ENCODE peak calls at places on chromosomes 3 and 15, in four cellular contexts. One of them, this sample, is unnamed.

GRCh38 chr3:100994809-100995208 is 1.6 kb upstream of the ABI3BP start:
- DNase-seq in K562: no peak
- DNase-seq in HCT116: no peak
- DNase-seq in HepG2: no peak
- DNase-seq in this sample: no peak

GRCh38 chr3:156685198-156685597 is 10.8 kb downstream of the TIPARP start:
- DNase-seq in HCT116: no peak
- DNase-seq in K562: no peak
- DNase-seq in HepG2: no peak
- DNase-seq in this sample: no peak

GRCh38 chr15:48811325-48811938 is 563 bp upstream of the CEP152 start:
- DNase-seq in HCT116: no peak
- DNase-seq in K562: peak; percentile 39
- DNase-seq in HepG2: peak; percentile 4
- DNase-seq in this sample: no peak

GRCh38 chr3:192372627-192373026 is 354.7 kb downstream of the FGF12 start:
- DNase-seq in K562: no peak
- DNase-seq in HepG2: no peak
- DNase-seq in HCT116: no peak
- DNase-seq in this sample: no peak

GRCh38 chr3:18740631-18741583 is 315.8 kb upstream of the SATB1 start:
- DNase-seq in HepG2: no peak
- DNase-seq in K562: no peak
- DNase-seq in HCT116: no peak
- DNase-seq in this sample: no peak

GRCh38 chr15:93086791-93087190 is 2.2 kb downstream of the RGMA start:
- DNase-seq in K562: no peak
- DNase-seq in HepG2: no peak
- DNase-seq in HCT116: no peak
- DNase-seq in this sample: no peak

GRCh38 chr15:42118650-42119531 is 24.5 kb upstream of the PLA2G4D start:
- DNase-seq in HepG2: no peak
- DNase-seq in HCT116: no peak
- DNase-seq in K562: peak; percentile 23
- DNase-seq in this sample: no peak

GRCh38 chr15:74392402-74392876 is 25.0 kb upstream of the CYP11A1 start:
- DNase-seq in HepG2: no peak
- DNase-seq in HCT116: no peak
- DNase-seq in K562: peak; percentile 76
- DNase-seq in this sample: no peak

GRCh38 chr3:121995190-121996137 is 26.6 kb downstream of the ILDR1 start:
- DNase-seq in K562: peak; percentile 51
- DNase-seq in HCT116: peak; percentile 53
- DNase-seq in HepG2: peak; percentile 52
- DNase-seq in this sample: peak; percentile 53

GRCh38 chr15:96119734-96120133 is 210.8 kb upstream of the NR2F2 start:
- DNase-seq in HCT116: no peak
- DNase-seq in K562: peak; percentile 34
- DNase-seq in HepG2: no peak
- DNase-seq in this sample: no peak

GRCh38 chr15:75779504-75779903 is 63.7 kb upstream of the UBE2Q2 start:
- DNase-seq in K562: no peak
- DNase-seq in HepG2: no peak
- DNase-seq in HCT116: no peak
- DNase-seq in this sample: no peak

GRCh38 chr15:66803182-66803729 is 101.2 kb downstream of the SMAD6 start:
- DNase-seq in HepG2: peak; percentile 84
- DNase-seq in K562: peak; percentile 95
- DNase-seq in HCT116: peak; percentile 86
- DNase-seq in this sample: peak; percentile 56

GRCh38 chr3:141865101-141865500 is 11.3 kb upstream of the ATP1B3 start:
- DNase-seq in HepG2: no peak
- DNase-seq in HCT116: no peak
- DNase-seq in K562: no peak
- DNase-seq in this sample: no peak

GRCh38 chr3:81465510-81465909 is 295.9 kb downstream of the GBE1 start:
- DNase-seq in K562: no peak
- DNase-seq in HCT116: no peak
- DNase-seq in HepG2: no peak
- DNase-seq in this sample: no peak

GRCh38 chr3:98556164-98557130 is 24.7 kb downstream of the GPR15 start:
- DNase-seq in HCT116: peak; percentile 93
- DNase-seq in HepG2: no peak
- DNase-seq in K562: no peak
- DNase-seq in this sample: no peak

GRCh38 chr15:88802991-88803240 is 320 bp upstream of the ACAN start:
- DNase-seq in HepG2: no peak
- DNase-seq in HCT116: no peak
- DNase-seq in K562: no peak
- DNase-seq in this sample: no peak

GRCh38 chr3:99365979-99366378 is 272.4 kb upstream of the COL8A1 start:
- DNase-seq in HCT116: no peak
- DNase-seq in K562: no peak
- DNase-seq in HepG2: no peak
- DNase-seq in this sample: no peak

GRCh38 chr15:62591842-62592838 is 427.1 kb upstream of the C2CD4B start:
- DNase-seq in HepG2: peak; percentile 13
- DNase-seq in K562: no peak
- DNase-seq in HCT116: no peak
- DNase-seq in this sample: no peak

GRCh38 chr15:74264081-74264501 is 28.0 kb downstream of the CCDC33 start:
- DNase-seq in HepG2: no peak
- DNase-seq in HCT116: no peak
- DNase-seq in K562: no peak
- DNase-seq in this sample: no peak

GRCh38 chr3:53525765-53526761 is 31.7 kb downstream of the CACNA1D start:
- DNase-seq in HepG2: no peak
- DNase-seq in HCT116: no peak
- DNase-seq in K562: no peak
- DNase-seq in this sample: no peak

GRCh38 chr15:51170882-51171577 is 76.3 kb upstream of the TNFAIP8L3 start:
- DNase-seq in HCT116: no peak
- DNase-seq in HepG2: no peak
- DNase-seq in K562: no peak
- DNase-seq in this sample: no peak

GRCh38 chr3:88410259-88410658 is 260.5 kb downstream of the C3orf38 start:
- DNase-seq in HCT116: no peak
- DNase-seq in K562: no peak
- DNase-seq in HepG2: no peak
- DNase-seq in this sample: no peak

GRCh38 chr3:127050733-127051132 is 67.8 kb downstream of the PLXNA1 start:
- DNase-seq in K562: no peak
- DNase-seq in HepG2: no peak
- DNase-seq in HCT116: no peak
- DNase-seq in this sample: no peak

GRCh38 chr15:82129144-82129692 is 83.4 kb upstream of the MEX3B start:
- DNase-seq in HCT116: no peak
- DNase-seq in K562: no peak
- DNase-seq in HepG2: no peak
- DNase-seq in this sample: no peak

GRCh38 chr3:72341380-72341770 is 506.9 kb downstream of the SHQ1 start:
- DNase-seq in HCT116: no peak
- DNase-seq in HepG2: no peak
- DNase-seq in K562: no peak
- DNase-seq in this sample: no peak

GRCh38 chr3:135965129-135965505 is 411 bp upstream of the PPP2R3A start:
- DNase-seq in HCT116: no peak
- DNase-seq in HepG2: no peak
- DNase-seq in K562: no peak
- DNase-seq in this sample: no peak

GRCh38 chr15:86608461-86608860 is 528.8 kb downstream of the AGBL1 start:
- DNase-seq in K562: no peak
- DNase-seq in HepG2: no peak
- DNase-seq in HCT116: no peak
- DNase-seq in this sample: no peak

GRCh38 chr3:51734572-51734907 is 27.7 kb downstream of the GRM2 start:
- DNase-seq in HepG2: no peak
- DNase-seq in HCT116: no peak
- DNase-seq in K562: peak; percentile 6
- DNase-seq in this sample: no peak

GRCh38 chr3:32990116-32990515 is 38.7 kb downstream of the CCR4 start:
- DNase-seq in HCT116: no peak
- DNase-seq in HepG2: no peak
- DNase-seq in K562: no peak
- DNase-seq in this sample: no peak

GRCh38 chr3:188059346-188059745 is 94.6 kb upstream of the LPP start:
- DNase-seq in K562: no peak
- DNase-seq in HepG2: no peak
- DNase-seq in HCT116: no peak
- DNase-seq in this sample: no peak

GRCh38 chr3:188058569-188059184 is 95.3 kb upstream of the LPP start:
- DNase-seq in HepG2: no peak
- DNase-seq in HCT116: no peak
- DNase-seq in K562: no peak
- DNase-seq in this sample: no peak

GRCh38 chr3:188064831-188065493 is 89.0 kb upstream of the LPP start:
- DNase-seq in K562: no peak
- DNase-seq in HepG2: peak; percentile 57
- DNase-seq in HCT116: no peak
- DNase-seq in this sample: no peak

GRCh38 chr3:188060436-188060835 is 93.5 kb upstream of the LPP start:
- DNase-seq in HepG2: no peak
- DNase-seq in K562: no peak
- DNase-seq in HCT116: no peak
- DNase-seq in this sample: no peak

GRCh38 chr3:188061133-188061532 is 92.8 kb upstream of the LPP start:
- DNase-seq in HCT116: peak; percentile 37
- DNase-seq in K562: peak; percentile 3
- DNase-seq in HepG2: peak; percentile 58
- DNase-seq in this sample: no peak
- TF ChIP-seq ATF3 in HCT116: no peak
- TF ChIP-seq ATF3 in K562: no peak
- TF ChIP-seq ATF3 in HepG2: no peak
- TF ChIP-seq ATF3 in this sample: no peak

GRCh38 chr15:83654379-83655236 is 685 bp downstream of the ADAMTSL3 start:
- DNase-seq in HepG2: no peak
- DNase-seq in HCT116: no peak
- DNase-seq in K562: no peak
- DNase-seq in this sample: peak; percentile 74
- TF ChIP-seq EZH2 in HepG2: no peak
- TF ChIP-seq EZH2 in HCT116: no peak
- TF ChIP-seq EZH2 in K562: no peak
- TF ChIP-seq EZH2 in this sample: peak; percentile 65

GRCh38 chr15:64656508-64656907 is 118.9 kb downstream of the RBPMS2 start:
- DNase-seq in HCT116: no peak
- DNase-seq in K562: no peak
- DNase-seq in HepG2: no peak
- DNase-seq in this sample: no peak

GRCh38 chr15:64651573-64652260 is 123.7 kb downstream of the RBPMS2 start:
- DNase-seq in HCT116: no peak
- DNase-seq in HepG2: peak; percentile 85
- DNase-seq in K562: peak; percentile 10
- DNase-seq in this sample: peak; percentile 10

DNA sequence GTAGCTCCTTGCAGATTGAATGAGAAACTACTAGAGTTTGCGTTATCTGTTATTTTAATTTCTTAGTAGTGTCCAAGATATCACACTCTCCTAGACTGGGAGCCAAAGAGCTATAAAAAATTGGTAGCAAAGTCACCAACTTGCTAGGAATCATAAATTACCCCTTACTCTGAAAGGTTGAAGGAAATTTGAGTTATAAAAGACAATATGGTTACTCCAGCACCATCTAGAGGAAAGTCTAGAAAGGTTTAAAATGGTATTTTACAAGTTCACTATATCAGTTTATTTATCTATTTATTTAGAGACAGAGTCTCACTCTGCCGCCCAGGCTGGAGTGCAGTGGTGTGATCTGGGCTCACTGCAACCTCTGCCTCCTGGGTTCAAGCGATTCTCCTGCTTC is 121.6 kb downstream of the RBPMS2 start:
- DNase-seq in HCT116: no peak
- DNase-seq in K562: no peak
- DNase-seq in HepG2: no peak
- DNase-seq in this sample: no peak
- TF ChIP-seq ATF3 in HCT116: no peak
- TF ChIP-seq ATF3 in K562: no peak
- TF ChIP-seq ATF3 in HepG2: no peak
- TF ChIP-seq ATF3 in this sample: no peak

GRCh38 chr3:13548696-13549512 is at the start of gene FBLN2:
- DNase-seq in HCT116: no peak
- DNase-seq in HepG2: no peak
- DNase-seq in K562: peak; percentile 70
- DNase-seq in this sample: no peak
- TF ChIP-seq EZH2 in HCT116: no peak
- TF ChIP-seq EZH2 in HepG2: no peak
- TF ChIP-seq EZH2 in K562: no peak
- TF ChIP-seq EZH2 in this sample: no peak

GRCh38 chr3:198061119-198062067 is 101.4 kb downstream of the LMLN start:
- DNase-seq in HepG2: no peak
- DNase-seq in HCT116: no peak
- DNase-seq in K562: no peak
- DNase-seq in this sample: no peak

GRCh38 chr3:198065897-198066296 is 105.9 kb downstream of the LMLN start:
- DNase-seq in HCT116: no peak
- DNase-seq in K562: no peak
- DNase-seq in HepG2: no peak
- DNase-seq in this sample: no peak

GRCh38 chr3:198067416-198067815 is 107.4 kb downstream of the LMLN start:
- DNase-seq in K562: no peak
- DNase-seq in HCT116: no peak
- DNase-seq in HepG2: no peak
- DNase-seq in this sample: no peak

GRCh38 chr3:198064420-198064819 is 104.4 kb downstream of the LMLN start:
- DNase-seq in K562: no peak
- DNase-seq in HepG2: no peak
- DNase-seq in HCT116: no peak
- DNase-seq in this sample: no peak

GRCh38 chr3:198062068-198062465 is 102.0 kb downstream of the LMLN start:
- DNase-seq in HCT116: no peak
- DNase-seq in K562: no peak
- DNase-seq in HepG2: no peak
- DNase-seq in this sample: no peak
- TF ChIP-seq ATF3 in HCT116: no peak
- TF ChIP-seq ATF3 in K562: no peak
- TF ChIP-seq ATF3 in HepG2: no peak
- TF ChIP-seq ATF3 in this sample: no peak

This sample was measured in H1.